ENCODE peak calls at places on chromosomes 11 and 22, in four cellular contexts. G is neuronal stem cell, S is OCI-LY7, E is fibroblast of lung. Q is an unnamed sample.

GRCh38 chr11:106344392-106344791 is 266.9 kb downstream of the AASDHPPT start:
- DNase-seq in G (no peak), S (no peak), E (peak; percentile 85), Q (no peak)

GRCh38 chr11:72589802-72590761 is 84.1 kb downstream of the PDE2A start:
- DNase-seq in G (peak; percentile 63), S (peak; percentile 37), E (peak; percentile 13), Q (peak; percentile 89)

GRCh38 chr22:20128902-20129746 is 2.5 kb upstream of the ZDHHC8 start:
- DNase-seq in G (no peak), S (peak; percentile 63), E (peak; percentile 26), Q (peak; percentile 78)

GRCh38 chr11:16912607-16913006 is 101.6 kb downstream of the PLEKHA7 start:
- DNase-seq in G (no peak), S (no peak), E (no peak), Q (peak; percentile 30)

GRCh38 chr11:115226556-115226955 is 277.7 kb downstream of the CADM1 start:
- DNase-seq in G (peak; percentile 55), S (no peak), E (peak; percentile 34), Q (peak; percentile 91)

GRCh38 chr22:43955883-43956286 is 643 bp downstream of the SAMM50 start:
- DNase-seq in G (no peak), S (peak; percentile 63), E (peak; percentile 13), Q (peak; percentile 21)

GRCh38 chr11:17013548-17014320 is 480 bp downstream of the PLEKHA7 start:
- DNase-seq in G (peak; percentile 3), S (no peak), E (no peak), Q (peak; percentile 58)

GRCh38 chr11:2271077-2271326 is 614 bp upstream of the ASCL2 start:
- DNase-seq in G (no peak), S (no peak), E (no peak), Q (peak; percentile 53)

GRCh38 chr22:35538801-35539321 is 1.8 kb upstream of the RASD2 start:
- DNase-seq in G (no peak), S (peak; percentile 62), E (no peak), Q (peak; percentile 81)

GRCh38 chr11:88533001-88533400 is 195.5 kb upstream of the CTSC start:
- DNase-seq in G (no peak), S (no peak), E (no peak), Q (no peak)

GRCh38 chr11:95363710-95364109 is 132.7 kb upstream of the SESN3 start:
- DNase-seq in G (peak; percentile 49), S (no peak), E (no peak), Q (peak; percentile 77)

GRCh38 chr22:42154293-42154692 is 23.7 kb upstream of the CYP2D6 start:
- DNase-seq in G (no peak), S (no peak), E (no peak), Q (no peak)

GRCh38 chr11:88555829-88556202 is 218.3 kb upstream of the CTSC start:
- DNase-seq in G (no peak), S (no peak), E (peak; percentile 70), Q (no peak)

GRCh38 chr11:114821626-114822025 is 143.3 kb downstream of the NXPE2 start:
- DNase-seq in G (no peak), S (no peak), E (no peak), Q (peak; percentile 45)

GRCh38 chr22:50301581-50301991 is 5.9 kb downstream of the PLXNB2 start:
- DNase-seq in G (no peak), S (no peak), E (no peak), Q (no peak)

GRCh38 chr11:76086713-76087635 is 119.3 kb downstream of the WNT11 start:
- DNase-seq in G (no peak), S (no peak), E (peak; percentile 71), Q (no peak)

GRCh38 chr11:116563028-116563712 is 209.6 kb downstream of the BUD13 start:
- DNase-seq in G (no peak), S (no peak), E (no peak), Q (no peak)
- H3K4me1 ChIP-seq in G (peaks cover 19% of the 10 kb centered on the region), S (no peaks in the 10 kb centered on the region), E (no peaks in the 10 kb centered on the region), Q (no peaks in the 10 kb centered on the region)

GRCh38 chr11:65634140-65634436 is 3.8 kb upstream of the SIPA1 start:
- DNase-seq in G (no peak), S (no peak), E (no peak), Q (no peak)

GRCh38 chr11:65634905-65635731 is 2.8 kb upstream of the SIPA1 start:
- DNase-seq in G (no peak), S (no peak), E (no peak), Q (no peak)

GRCh38 chr11:65636108-65636809 is 1.6 kb upstream of the SIPA1 start:
- DNase-seq in G (no peak), S (no peak), E (no peak), Q (no peak)

GRCh38 chr11:65634440-65634839 is 3.5 kb upstream of the SIPA1 start:
- DNase-seq in G (no peak), S (no peak), E (no peak), Q (no peak)

GRCh38 chr11:65633390-65634139 is 4.3 kb upstream of the SIPA1 start:
- DNase-seq in G (no peak), S (no peak), E (no peak), Q (no peak)
- H2AFZ ChIP-seq in G (no peak overlapping the region), S (no peak overlapping the region), E (no peak overlapping the region), Q (no peak overlapping the region)

DNA sequence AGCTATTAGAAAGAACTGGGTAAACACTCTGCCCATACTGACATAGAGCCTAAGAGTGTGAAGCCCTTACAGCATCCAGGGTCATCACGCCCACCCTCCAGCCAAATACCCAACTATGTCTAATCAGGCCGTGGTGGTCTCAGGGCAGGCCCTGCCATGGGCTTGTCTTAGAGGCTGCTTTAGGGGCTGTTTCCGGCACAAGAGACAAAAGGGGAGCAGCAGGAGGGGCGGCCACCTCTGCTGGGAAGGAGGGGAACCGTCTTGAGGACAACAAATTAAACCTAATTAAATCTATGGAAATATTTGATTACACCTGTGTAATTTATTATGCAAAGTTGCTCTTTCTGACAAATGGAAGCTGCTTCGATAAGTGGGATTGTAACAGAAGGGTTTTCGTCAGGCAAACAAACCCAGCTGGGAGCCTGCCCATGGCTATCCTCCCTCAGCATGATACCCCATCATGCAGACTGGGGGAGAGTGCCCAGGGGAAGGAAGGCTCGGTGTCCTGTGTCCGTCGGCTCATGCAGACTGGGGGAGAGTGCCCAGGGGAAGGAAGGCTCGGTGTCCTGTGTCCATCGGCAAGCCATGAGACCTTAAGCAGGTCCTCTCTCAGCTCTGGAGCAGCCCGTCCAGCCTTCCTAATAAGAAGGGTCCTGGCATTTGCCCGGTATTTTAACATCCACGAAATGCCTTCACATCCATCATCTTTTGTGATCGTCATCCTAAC is 163.6 kb upstream of the B3GAT1 start:
- DNase-seq in G (no peak), S (no peak), E (no peak), Q (no peak)
- H3K4me1 ChIP-seq in G (peaks cover 5% of the 10 kb centered on the region), S (no peaks in the 10 kb centered on the region), E (no peaks in the 10 kb centered on the region), Q (no peaks in the 10 kb centered on the region)

GRCh38 chr11:40094954-40095353 is 1364.5 kb downstream of the LRRC4C start:
- DNase-seq in G (no peak), S (no peak), E (no peak), Q (no peak)
- H2AFZ ChIP-seq in G (no peak overlapping the region), S (no peak overlapping the region), E (no peak overlapping the region), Q (no peak overlapping the region)

DNA sequence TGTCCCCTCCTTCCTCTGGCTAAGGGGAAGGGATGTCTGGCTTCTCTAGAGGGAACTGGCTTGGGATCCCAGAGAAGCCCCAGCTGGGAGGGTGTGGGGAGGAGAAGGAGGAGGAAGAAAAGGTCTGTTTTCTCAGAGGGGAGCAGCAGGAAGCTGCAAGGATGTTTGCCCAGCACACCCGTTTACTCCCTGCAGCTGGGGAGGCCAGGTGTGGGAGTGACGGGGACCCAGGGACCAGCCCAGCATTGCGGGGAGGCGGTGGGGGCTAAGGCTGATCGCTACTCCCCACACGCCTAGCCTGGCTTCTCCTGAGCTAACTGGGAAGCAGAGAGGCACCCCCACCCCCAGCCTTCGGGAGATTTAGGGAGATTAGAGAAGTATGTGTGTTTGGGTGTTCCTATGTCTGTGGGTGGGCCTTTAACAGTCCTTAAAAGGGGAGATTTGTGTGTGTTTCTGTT is 3.9 kb downstream of the CREB3L1 start:
- DNase-seq in G (no peak), S (no peak), E (peak; percentile 31), Q (peak; percentile 62)
- H3K4me1 ChIP-seq in G (peaks cover 21% of the 10 kb centered on the region), S (no peaks in the 10 kb centered on the region), E (peaks cover 30% of the 10 kb centered on the region), Q (peaks cover 51% of the 10 kb centered on the region)

GRCh38 chr11:132962026-132962425 is 570.3 kb downstream of the OPCML start:
- DNase-seq in G (no peak), S (no peak), E (peak; percentile 30), Q (no peak)
- H2AFZ ChIP-seq in G (no peak overlapping the region), S (no peak overlapping the region), E (no peak overlapping the region), Q (peak overlapping the region; percentile 59)

GRCh38 chr11:68660066-68660810 is 24.1 kb upstream of the GAL start:
- DNase-seq in G (no peak), S (no peak), E (no peak), Q (no peak)

GRCh38 chr11:68659158-68659921 is 25.0 kb upstream of the GAL start:
- DNase-seq in G (no peak), S (no peak), E (peak; percentile 99), Q (no peak)

GRCh38 chr11:68658661-68659060 is 25.7 kb upstream of the GAL start:
- DNase-seq in G (no peak), S (no peak), E (peak; percentile 80), Q (no peak)

GRCh38 chr11:68661697-68662603 is 22.4 kb upstream of the GAL start:
- DNase-seq in G (no peak), S (no peak), E (peak; percentile 47), Q (no peak)

DNA sequence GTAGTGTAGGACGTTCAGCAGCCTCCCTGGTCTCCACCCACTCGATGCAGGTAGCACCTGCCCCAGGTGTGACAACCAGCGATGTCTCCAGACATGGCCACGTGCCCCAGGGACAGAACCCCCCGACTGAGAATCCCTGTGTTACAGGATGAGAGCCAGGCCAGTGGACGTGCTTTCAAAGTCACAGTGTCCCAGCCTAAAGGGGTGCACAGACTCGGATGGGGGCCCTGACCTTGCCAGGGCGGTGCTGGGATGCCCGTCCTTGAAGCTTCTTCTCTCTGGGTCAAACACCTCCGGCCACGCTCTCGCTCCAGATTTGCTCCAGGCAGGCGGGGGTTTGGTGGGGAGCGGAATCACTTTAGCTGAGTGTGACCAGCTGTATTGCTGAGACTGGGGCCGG is 23.3 kb upstream of the GAL start:
- DNase-seq in G (no peak), S (no peak), E (no peak), Q (no peak)
- H3K4me1 ChIP-seq in G (no peaks in the 10 kb centered on the region), S (no peaks in the 10 kb centered on the region), E (peaks cover 11% of the 10 kb centered on the region), Q (no peaks in the 10 kb centered on the region)

GRCh38 chr11:67320691-67321090 is 17.4 kb downstream of the SSH3 start:
- DNase-seq in G (no peak), S (no peak), E (no peak), Q (no peak)

GRCh38 chr11:67316882-67317364 is 13.6 kb downstream of the SSH3 start:
- DNase-seq in G (no peak), S (no peak), E (peak; percentile 64), Q (no peak)

GRCh38 chr11:67317365-67318238 is 14.3 kb downstream of the SSH3 start:
- DNase-seq in G (peak; percentile 99), S (peak; percentile 99), E (peak; percentile 91), Q (peak; percentile 99)

GRCh38 chr11:67320011-67320410 is 16.7 kb downstream of the SSH3 start:
- DNase-seq in G (no peak), S (no peak), E (no peak), Q (no peak)

DNA sequence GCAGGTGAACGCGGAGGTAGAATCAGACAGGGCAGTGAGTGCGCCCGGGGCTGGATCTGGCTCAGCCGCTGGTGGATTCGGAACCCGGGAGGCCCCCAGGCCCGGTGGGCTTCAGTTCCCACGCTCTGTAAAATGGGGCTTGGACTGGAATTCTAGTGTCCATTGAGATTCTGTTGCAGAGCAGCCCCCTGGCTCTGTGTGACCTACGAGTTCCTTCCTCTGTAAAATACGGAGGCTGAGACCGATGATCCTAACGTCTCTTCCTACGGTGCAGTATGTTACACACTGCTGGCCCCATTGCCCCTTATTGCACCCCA is 14.9 kb downstream of the SSH3 start:
- DNase-seq in G (no peak), S (no peak), E (no peak), Q (no peak)
- H2AFZ ChIP-seq in G (peak overlapping the region; percentile 98), S (peak overlapping the region; percentile 78), E (peak overlapping the region; percentile 57), Q (peak overlapping the region; percentile 96)

Q was measured in GM23338.